ENCODE peak calls at places on chromosomes 3 and 15, in five cellular contexts. O is fibroblast of the conjunctiva, X is fibroblast of villous mesenchyme, Q is lower leg skin, A is gastrocnemius medialis. R is an unnamed sample.

GRCh38 chr3:112308151-112308911 is 14.3 kb upstream of the SLC9C1 start:
- DNase-seq in O (no peak), X (peak), Q (no peak), A (no peak), R (no peak)

GRCh38 chr15:23629234-23629805 is 18.3 kb downstream of the MAGEL2 start:
- DNase-seq in O (no peak), X (no peak), Q (no peak), A (no peak), R (no peak)

GRCh38 chr3:171984883-171985282 is 54.5 kb upstream of the FNDC3B start:
- DNase-seq in O (no peak), X (peak), Q (peak), A (peak), R (no peak)

GRCh38 chr15:63492541-63493077 is 11.8 kb upstream of the USP3 start:
- DNase-seq in O (peak), X (peak), Q (no peak), A (no peak), R (no peak)

GRCh38 chr15:89799011-89799924 is 15.4 kb downstream of the ANPEP start:
- DNase-seq in O (no peak), X (no peak), Q (no peak), A (no peak), R (no peak)

GRCh38 chr15:93803406-93803805 is 428.0 kb upstream of the MCTP2 start:
- DNase-seq in O (no peak), X (no peak), Q (no peak), A (no peak), R (no peak)

GRCh38 chr3:20637729-20638128 is 451.7 kb upstream of the SGO1 start:
- DNase-seq in O (no peak), X (no peak), Q (no peak), A (no peak), R (peak)

GRCh38 chr15:89341316-89342005 is 6.8 kb upstream of the POLG start:
- DNase-seq in O (no peak), X (no peak), Q (no peak), A (no peak), R (no peak)